ENCODE peak calls at places on chromosomes 16 and 17, in six cellular contexts. U, P, H, B, X and C are unnamed samples.

GRCh38 chr17:81417879-81418709 is 22.8 kb downstream of the BAHCC1 start:
- DNase-seq in U (no peak), P (no peak), H (no peak), B (no peak), X (no peak), C (no peak)

GRCh38 chr17:39576187-39576586 is 31.5 kb downstream of the NEUROD2 start:
- DNase-seq in U (peak; percentile 6), P (no peak), H (peak; percentile 35), B (no peak), X (no peak), C (no peak)

GRCh38 chr17:745406-745805 is 6.7 kb downstream of the GEMIN4 start:
- DNase-seq in U (no peak), P (no peak), H (no peak), B (no peak), X (no peak), C (no peak)

GRCh38 chr17:72588961-72589360 is 468.1 kb downstream of the SOX9 start:
- DNase-seq in U (peak; percentile 87), P (no peak), H (peak; percentile 67), B (no peak), X (no peak), C (no peak)

GRCh38 chr17:69473801-69474170 is 59.3 kb downstream of the MAP2K6 start:
- DNase-seq in U (no peak), P (no peak), H (no peak), B (no peak), X (no peak), C (no peak)

GRCh38 chr17:81094744-81095607 is 60.0 kb downstream of the BAIAP2 start:
- DNase-seq in U (peak; percentile 99), P (peak; percentile 90), H (peak; percentile 90), B (peak; percentile 21), X (peak; percentile 73), C (peak; percentile 88)

GRCh38 chr16:56916571-56917403 is 15.2 kb upstream of the HERPUD1 start:
- DNase-seq in U (no peak), P (no peak), H (no peak), B (peak; percentile 77), X (no peak), C (no peak)

GRCh38 chr17:61409301-61410099 is 9.9 kb downstream of the TBX2 start:
- DNase-seq in U (peak; percentile 36), P (no peak), H (no peak), B (no peak), X (no peak), C (peak; percentile 50)

GRCh38 chr16:81505011-81505660 is 60.5 kb downstream of the CMIP start:
- DNase-seq in U (peak; percentile 44), P (no peak), H (no peak), B (peak; percentile 72), X (no peak), C (peak; percentile 95)

GRCh38 chr16:4800290-4801041 is 2.0 kb downstream of the ROGDI start:
- DNase-seq in U (no peak), P (no peak), H (peak; percentile 56), B (no peak), X (no peak), C (no peak)

GRCh38 chr17:15411556-15412198 is 55.7 kb downstream of the CDRT4 start:
- DNase-seq in U (no peak), P (no peak), H (no peak), B (no peak), X (no peak), C (no peak)

GRCh38 chr17:45235071-45236001 is 13.7 kb downstream of the FMNL1 start:
- DNase-seq in U (peak; percentile 54), P (peak; percentile 70), H (peak; percentile 58), B (no peak), X (peak; percentile 80), C (peak; percentile 74)

GRCh38 chr16:85258616-85259015 is 146.3 kb upstream of the CIBAR2 start:
- DNase-seq in U (no peak), P (no peak), H (no peak), B (no peak), X (no peak), C (no peak)

GRCh38 chr17:1473170-1473569 is 17.1 kb upstream of the CRK start:
- DNase-seq in U (no peak), P (no peak), H (no peak), B (no peak), X (no peak), C (no peak)

GRCh38 chr17:81254955-81255717 is 16.0 kb downstream of the NDUFAF8 start:
- DNase-seq in U (no peak), P (no peak), H (peak; percentile 45), B (no peak), X (peak; percentile 21), C (peak; percentile 52)

GRCh38 chr17:633641-634091 is 81.0 kb downstream of the VPS53 start:
- DNase-seq in U (no peak), P (no peak), H (no peak), B (no peak), X (no peak), C (no peak)

DNA sequence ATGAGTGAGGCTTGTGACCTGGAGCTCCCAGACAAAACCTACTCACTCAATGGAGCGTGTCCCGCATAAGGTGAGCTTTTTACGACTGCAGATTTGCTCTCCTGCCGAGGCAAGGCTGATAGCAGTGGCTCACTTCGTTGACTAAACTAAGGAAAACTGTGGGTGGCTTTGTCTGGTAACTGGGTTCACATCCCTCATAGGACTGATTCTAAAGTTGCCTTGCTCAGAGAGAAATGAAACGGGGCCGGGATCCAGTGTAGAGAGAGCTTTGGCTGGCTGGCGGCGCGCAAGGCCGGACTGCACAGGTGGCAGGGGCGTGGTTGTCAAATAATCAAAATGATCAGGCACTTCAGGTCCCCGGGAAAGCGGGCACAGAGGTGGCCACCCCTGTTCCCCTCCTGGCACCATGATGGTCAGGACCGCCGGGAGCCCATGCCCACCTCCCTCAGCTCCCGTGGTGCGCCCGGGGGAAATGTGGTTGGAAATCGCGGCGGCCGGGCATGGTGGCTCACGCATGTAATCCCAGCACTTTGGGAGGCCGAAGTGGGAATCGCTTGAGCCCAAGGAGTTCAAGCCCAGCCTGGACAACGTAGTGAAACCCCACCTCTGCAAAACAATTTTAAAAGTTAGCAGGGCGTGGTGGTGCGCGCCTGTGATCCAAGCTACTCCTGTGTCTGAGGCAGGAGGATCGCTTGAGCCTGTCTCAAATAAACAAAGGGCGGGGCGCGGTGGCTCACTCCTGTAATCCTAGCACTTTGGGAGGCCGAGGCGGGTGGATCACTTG is 26.6 kb upstream of the OR1F1 start:
- DNase-seq in U (no peak), P (no peak), H (no peak), B (no peak), X (no peak), C (no peak)
- TF ChIP-seq ZNF274 in U (no peak), P (no peak), H (no peak), B (no peak), X (no peak), C (no peak)

GRCh38 chr17:31373150-31374082 is 18.1 kb upstream of the RAB11FIP4 start:
- DNase-seq in U (peak; percentile 8), P (no peak), H (peak; percentile 42), B (peak; percentile 31), X (no peak), C (peak; percentile 49)
- TF ChIP-seq ZNF274 in U (no peak), P (no peak), H (no peak), B (no peak), X (no peak), C (no peak)

DNA sequence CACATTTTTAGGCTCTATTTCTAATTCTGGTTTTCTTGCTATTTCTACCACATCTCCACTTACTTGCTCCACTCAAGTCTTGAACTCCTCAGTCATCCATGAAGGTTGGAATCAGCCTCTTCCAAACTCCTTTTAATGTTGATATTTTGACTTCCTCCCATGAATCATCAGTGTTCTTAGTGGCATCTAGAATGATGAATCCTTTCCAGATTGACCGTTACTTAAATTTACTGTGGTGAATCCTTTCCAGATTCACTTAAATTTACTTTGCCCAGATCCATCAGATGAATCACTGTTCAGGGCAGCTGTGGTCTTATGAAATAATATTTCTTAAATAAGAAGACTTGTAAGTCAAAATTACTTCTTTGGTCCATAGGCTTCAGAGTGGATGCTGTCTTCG is 32.4 kb downstream of the CLTC start:
- DNase-seq in U (no peak), P (no peak), H (no peak), B (no peak), X (no peak), C (no peak)
- TF ChIP-seq ZNF274 in U (no peak), P (no peak), H (no peak), B (no peak), X (no peak), C (no peak)

GRCh38 chr16:49463529-49463928 is 89.9 kb downstream of the C16orf78 start:
- DNase-seq in U (no peak), P (no peak), H (no peak), B (peak; percentile 72), X (no peak), C (no peak)

GRCh38 chr16:49465661-49466528 is 92.3 kb downstream of the C16orf78 start:
- DNase-seq in U (no peak), P (no peak), H (no peak), B (no peak), X (no peak), C (no peak)

GRCh38 chr16:49464093-49464492 is 90.5 kb downstream of the C16orf78 start:
- DNase-seq in U (no peak), P (no peak), H (no peak), B (no peak), X (no peak), C (no peak)

GRCh38 chr16:49466529-49466831 is 92.9 kb downstream of the C16orf78 start:
- DNase-seq in U (no peak), P (no peak), H (no peak), B (no peak), X (no peak), C (no peak)

DNA sequence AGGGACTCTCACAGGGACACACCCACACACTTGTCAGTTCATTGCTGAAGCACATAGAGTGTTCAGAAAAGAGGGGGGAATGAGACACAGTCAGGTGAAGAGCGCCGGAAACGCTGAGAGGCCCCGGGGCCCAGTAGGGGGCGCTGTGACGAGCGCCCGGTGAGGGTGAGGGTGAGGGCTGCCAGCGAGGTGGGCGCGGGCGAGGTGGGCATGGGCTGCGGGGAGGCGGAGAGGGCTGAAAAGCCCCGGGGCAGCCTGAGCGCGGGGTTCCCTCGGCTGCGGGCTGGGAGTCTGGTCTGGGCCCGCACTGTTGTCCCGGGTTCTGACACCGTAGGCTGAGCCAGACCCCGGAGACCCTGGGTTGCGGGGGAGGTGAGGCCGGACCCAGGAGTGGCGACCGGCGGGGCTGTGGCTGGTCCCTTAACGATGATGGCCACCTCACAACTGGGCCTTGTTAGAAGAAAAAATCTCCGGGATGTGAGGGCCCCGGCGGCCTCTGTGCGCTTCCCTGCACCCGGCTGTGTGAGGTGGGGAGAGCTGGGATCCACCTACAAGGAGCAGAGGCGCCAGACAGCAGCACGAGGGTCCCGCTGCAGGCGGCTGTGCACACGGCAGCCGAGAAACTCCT is 91.4 kb downstream of the C16orf78 start:
- DNase-seq in U (no peak), P (no peak), H (no peak), B (no peak), X (no peak), C (peak; percentile 64)
- TF ChIP-seq ZNF274 in U (no peak), P (no peak), H (no peak), B (no peak), X (no peak), C (no peak)

GRCh38 chr17:40922239-40922638 is 15.2 kb downstream of the KRT23 start:
- DNase-seq in U (no peak), P (no peak), H (peak; percentile 68), B (no peak), X (no peak), C (no peak)
- TF ChIP-seq ZNF274 in U (no peak), P (no peak), H (no peak), B (no peak), X (no peak), C (no peak)

GRCh38 chr17:83133302-83134121 is 54.1 kb downstream of the METRNL start:
- DNase-seq in U (no peak), P (no peak), H (no peak), B (no peak), X (no peak), C (no peak)
- TF ChIP-seq ZNF274 in U (no peak), P (no peak), H (no peak), B (no peak), X (no peak), C (no peak)